ENCODE peak calls at places on chromosomes 12 and 14, in nine cellular contexts. X is GM23248, Q is ascending aorta, S is IMR-90, L is psoas muscle, M is cardiac muscle cell, V is lower lobe of right lung, N is tibial artery, K is transverse colon. G is an unnamed sample. For H3K9me3, the result is how much of the 10 kb centered on the place peaks cover.

GRCh38 chr14:92717571-92718042 is 30.8 kb downstream of the LGMN start:
- DNase-seq in X (no peak), Q (no peak), S (no peak), L (no peak), M (no peak), V (no peak), N (no peak), K (no peak), G (no peak)

GRCh38 chr12:38160318-38161122 is 156.1 kb upstream of the ALG10B start:
- DNase-seq in X (no peak), Q (no peak), S (no peak), L (no peak), M (no peak), V (no peak), N (peak), K (no peak), G (no peak)

GRCh38 chr12:113244015-113244983 is 23.0 kb downstream of the TPCN1 start:
- DNase-seq in X (no peak), Q (peak), S (no peak), L (peak), M (no peak), V (peak), N (peak), K (peak), G (no peak)

GRCh38 chr14:68687746-68688145 is 105.1 kb downstream of the ZFP36L1 start:
- DNase-seq in X (peak), Q (no peak), S (peak), L (no peak), M (no peak), V (no peak), N (peak), K (no peak), G (no peak)

GRCh38 chr14:29215853-29216252 is 449.3 kb downstream of the FOXG1 start:
- DNase-seq in X (peak), Q (no peak), S (no peak), L (no peak), M (no peak), V (no peak), N (no peak), K (no peak), G (no peak)

GRCh38 chr12:52541709-52542108 is 11.2 kb downstream of the KRT71 start:
- DNase-seq in X (no peak), Q (no peak), S (no peak), L (no peak), M (no peak), V (no peak), N (no peak), K (no peak), G (no peak)

GRCh38 chr14:65334765-65335411 is 77.6 kb upstream of the FUT8 start:
- DNase-seq in X (no peak), Q (peak), S (no peak), L (no peak), M (no peak), V (no peak), N (no peak), K (peak), G (no peak)

GRCh38 chr14:66000771-66001170 is 485.4 kb upstream of the CCDC196 start:
- DNase-seq in X (no peak), Q (no peak), S (no peak), L (no peak), M (no peak), V (no peak), N (no peak), K (no peak), G (no peak)

GRCh38 chr12:64744422-64745258 is 14.6 kb downstream of the GNS start:
- DNase-seq in X (peak), Q (no peak), S (peak), L (no peak), M (no peak), V (no peak), N (no peak), K (no peak), G (no peak)
- H3K27ac ChIP-seq in X (no peak), Q (peak), S (no peak), L (no peak), M (no peak), V (no peak), N (peak), K (peak), G (no peak)

DNA sequence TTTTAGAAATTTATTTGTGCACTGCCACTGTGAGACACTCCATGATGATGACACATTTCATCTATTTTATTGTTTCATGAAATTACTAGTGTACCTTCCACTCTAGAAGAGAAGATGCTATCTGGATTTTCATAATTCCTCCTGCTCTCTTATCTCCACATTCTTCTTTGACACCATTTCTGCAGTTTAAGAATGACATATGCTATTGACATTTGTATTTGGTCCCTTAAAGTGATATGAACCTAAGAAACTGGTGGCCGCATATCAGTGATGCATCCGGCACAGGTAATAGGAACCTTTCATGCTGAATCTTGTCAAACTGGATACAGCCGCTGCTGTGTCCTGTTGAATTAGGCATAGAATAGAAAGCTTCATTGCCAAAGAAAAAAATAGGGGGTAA is 696.4 kb downstream of the TMEM121 start:
- DNase-seq in X (no peak), Q (no peak), S (no peak), L (no peak), M (no peak), V (no peak), N (no peak), K (no peak), G (no peak)
- H3K9me3 ChIP-seq in X (under half), Q (under half), S (under half), L (under half), M (under half), V (under half), N (under half), K (under half), G (under half)

GRCh38 chr12:15208140-15208539 is 13.1 kb downstream of the RERG start:
- DNase-seq in X (peak), Q (no peak), S (no peak), L (no peak), M (no peak), V (no peak), N (no peak), K (no peak), G (no peak)
- H3K27ac ChIP-seq in X (no peak), Q (peak), S (no peak), L (no peak), M (no peak), V (peak), N (peak), K (peak), G (no peak)

GRCh38 chr12:133180669-133181068 is 626 bp upstream of the ZNF268 start:
- DNase-seq in X (no peak), Q (no peak), S (no peak), L (no peak), M (no peak), V (no peak), N (no peak), K (no peak), G (no peak)

GRCh38 chr12:133181238-133181959 is at the start of gene ZNF268:
- DNase-seq in X (peak), Q (peak), S (peak), L (peak), M (peak), V (peak), N (peak), K (peak), G (peak)
- H3K9me3 ChIP-seq in X (under half), Q (under half), S (under half), L (half or more), M (under half), V (half or more), N (under half), K (half or more), G (under half)

DNA sequence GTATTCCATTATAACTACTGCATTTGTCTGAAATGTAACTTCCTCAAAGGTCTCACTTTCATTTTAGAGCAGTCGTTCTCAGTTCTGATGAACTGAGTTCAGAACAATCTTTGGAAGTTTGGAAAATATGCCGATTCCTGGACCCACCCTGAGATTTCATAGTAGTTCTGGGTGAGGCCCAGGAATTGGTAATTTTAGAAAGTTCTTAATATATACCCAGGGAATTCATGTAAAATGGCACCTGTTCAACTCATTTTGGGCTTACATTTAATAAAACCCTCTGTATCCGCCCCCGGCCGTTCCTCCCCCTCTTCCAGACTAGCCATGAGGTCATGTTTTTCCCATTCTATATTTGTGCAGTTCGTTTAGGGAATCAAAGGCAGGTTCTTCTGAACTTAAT is 5.9 kb downstream of the GSG1 start:
- DNase-seq in X (peak), Q (peak), S (no peak), L (no peak), M (no peak), V (peak), N (no peak), K (no peak), G (no peak)
- H3K27ac ChIP-seq in X (peak), Q (peak), S (peak), L (peak), M (no peak), V (peak), N (peak), K (peak), G (no peak)

G was measured in CD8-positive, alpha-beta T cell.